ENCODE peak calls at places on chromosomes 5 and 9, in seven cellular contexts. P is GM12878, H is IMR-90, D is HepG2, Z is H1, Y is HCT116, E is SK-N-SH. R is an unnamed sample.
A peak's percentile ranks its signal among the peaks of the same experiment; 100 is the strongest.

GRCh38 chr9:38342096-38342495 is 50.4 kb upstream of the ALDH1B1 start:
- DNase-seq in D (no peak), Z (no peak), E (no peak), P (no peak), Y (no peak), H (no peak), R (no peak)

GRCh38 chr5:68962632-68963484 is 131.0 kb upstream of the SLC30A5 start:
- DNase-seq in E (peak; percentile 74), Y (peak; percentile 53), D (peak; percentile 46), P (no peak), H (peak; percentile 52), Z (peak; percentile 29), R (peak; percentile 45)

GRCh38 chr9:38680827-38681226 is 39.1 kb downstream of the FAM240B start:
- DNase-seq in D (no peak), Z (no peak), P (no peak), H (no peak), E (no peak), Y (no peak), R (no peak)

GRCh38 chr9:116147821-116148220 is 5.8 kb upstream of the PAPPA start:
- DNase-seq in D (no peak), H (no peak), P (no peak), Y (no peak), Z (no peak), E (no peak), R (no peak)

GRCh38 chr5:171308453-171309275 is at the start of gene TLX3:
- DNase-seq in H (peak; percentile 23), D (no peak), P (no peak), Y (peak; percentile 87), Z (peak; percentile 73), E (peak; percentile 94), R (no peak)

GRCh38 chr5:90344693-90345092 is 64.9 kb downstream of the CETN3 start:
- DNase-seq in E (peak; percentile 18), D (no peak), Z (no peak), H (no peak), P (no peak), Y (no peak), R (no peak)

GRCh38 chr5:53603009-53603687 is 42.7 kb downstream of the NDUFS4 start:
- DNase-seq in P (no peak), Z (no peak), E (peak; percentile 3), H (peak; percentile 52), Y (no peak), D (no peak), R (no peak)

GRCh38 chr5:137834498-137834897 is 33.2 kb upstream of the MYOT start:
- DNase-seq in E (no peak), P (no peak), Z (no peak), Y (no peak), H (no peak), D (no peak), R (no peak)

GRCh38 chr9:122217640-122218039 is 11.1 kb downstream of the LHX6 start:
- DNase-seq in D (peak; percentile 11), Y (no peak), P (no peak), E (no peak), H (no peak), Z (no peak), R (no peak)

GRCh38 chr9:134661299-134661698 is 19.7 kb downstream of the COL5A1 start:
- DNase-seq in D (no peak), E (no peak), Y (no peak), H (no peak), P (no peak), Z (no peak), R (no peak)
- H3K9ac ChIP-seq in D (no peak overlapping the region), E (peak overlapping the region; percentile 67), Y (no peak overlapping the region), H (no peak overlapping the region), P (no peak overlapping the region), Z (no peak overlapping the region), R (no peak overlapping the region)

GRCh38 chr5:142096382-142096781 is 12.2 kb upstream of the NDFIP1 start:
- DNase-seq in Z (no peak), H (peak; percentile 33), Y (no peak), P (no peak), E (no peak), D (no peak), R (no peak)
- TF ChIP-seq RAD21 in Z (no peak), H (no peak), Y (no peak), P (no peak), E (no peak), D (no peak), R (no peak)

GRCh38 chr5:154722936-154723335 is 32.2 kb upstream of the LARP1 start:
- DNase-seq in Y (no peak), Z (no peak), D (peak; percentile 44), H (no peak), P (no peak), E (no peak), R (no peak)
- H3K9ac ChIP-seq in Y (no peak overlapping the region), Z (no peak overlapping the region), D (no peak overlapping the region), H (no peak overlapping the region), P (no peak overlapping the region), E (no peak overlapping the region), R (no peak overlapping the region)

GRCh38 chr5:668299-668995 is 24.7 kb downstream of the TPPP start:
- DNase-seq in Z (no peak), P (no peak), D (no peak), Y (no peak), H (no peak), E (no peak), R (no peak)
- TF ChIP-seq RAD21 in Z (no peak), P (no peak), D (no peak), Y (no peak), H (no peak), E (no peak), R (no peak)

GRCh38 chr9:87859137-87859536 is 23.5 kb upstream of the SPATA31E1 start:
- DNase-seq in P (no peak), E (no peak), Y (no peak), D (no peak), H (no peak), Z (no peak), R (no peak)

GRCh38 chr9:87857141-87857947 is 25.3 kb upstream of the SPATA31E1 start:
- DNase-seq in Y (no peak), Z (no peak), D (no peak), H (no peak), E (no peak), P (no peak), R (no peak)

GRCh38 chr9:87857948-87858335 is 24.7 kb upstream of the SPATA31E1 start:
- DNase-seq in H (no peak), E (no peak), P (no peak), Z (no peak), D (no peak), Y (no peak), R (no peak)

GRCh38 chr9:87861332-87861731 is 21.3 kb upstream of the SPATA31E1 start:
- DNase-seq in P (no peak), E (no peak), Y (no peak), Z (no peak), D (no peak), H (no peak), R (no peak)

DNA sequence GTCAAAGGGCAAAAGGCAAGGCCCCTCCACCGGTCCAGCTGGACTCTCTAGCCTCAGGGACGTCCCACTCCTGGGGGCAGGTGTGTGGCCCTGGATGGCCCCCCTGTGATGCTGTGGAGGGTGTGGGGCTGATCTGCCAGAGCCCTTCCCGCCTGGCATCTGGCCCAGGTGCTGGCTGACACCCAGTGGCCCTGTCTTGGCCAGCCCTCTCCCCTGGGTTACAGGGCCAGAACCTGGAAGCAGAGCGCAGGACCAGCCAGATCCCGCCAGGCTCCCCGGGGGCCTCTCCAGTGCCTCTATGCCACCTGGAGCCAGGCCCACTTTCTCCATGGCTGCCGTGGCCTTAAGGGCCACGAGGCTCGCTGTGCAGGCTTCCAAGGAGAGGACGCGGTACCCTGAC is 22.9 kb upstream of the SPATA31E1 start:
- DNase-seq in Y (no peak), D (no peak), P (no peak), Z (no peak), E (no peak), H (no peak), R (no peak)
- H3K9ac ChIP-seq in Y (no peak overlapping the region), D (no peak overlapping the region), P (no peak overlapping the region), Z (no peak overlapping the region), E (no peak overlapping the region), H (no peak overlapping the region), R (no peak overlapping the region)

GRCh38 chr5:143182106-143182505 is 221.4 kb downstream of the NR3C1 start:
- DNase-seq in Y (no peak), E (no peak), H (no peak), P (no peak), Z (no peak), D (no peak), R (no peak)

GRCh38 chr5:143183989-143184388 is 219.5 kb downstream of the NR3C1 start:
- DNase-seq in E (no peak), Z (no peak), H (no peak), Y (no peak), P (no peak), D (no peak), R (no peak)

GRCh38 chr5:143180751-143181150 is 222.7 kb downstream of the NR3C1 start:
- DNase-seq in Z (no peak), D (no peak), P (no peak), H (no peak), E (no peak), Y (no peak), R (no peak)

GRCh38 chr5:143181173-143181572 is 222.3 kb downstream of the NR3C1 start:
- DNase-seq in Z (no peak), P (no peak), E (no peak), H (no peak), Y (no peak), D (no peak), R (no peak)

GRCh38 chr5:143182901-143183820 is 220.3 kb downstream of the NR3C1 start:
- DNase-seq in P (peak; percentile 84), E (no peak), D (peak; percentile 66), Y (no peak), H (peak; percentile 48), Z (no peak), R (no peak)
- TF ChIP-seq RAD21 in P (peak; percentile 32), E (no peak), D (no peak), Y (no peak), H (no peak), Z (no peak), R (no peak)

R was measured in K562.